ENCODE peak calls at places on chromosomes 2 and 18, in ten cellular contexts. R is adrenal gland; Z is globus pallidus; K is left ventricle myocardium inferior; E is GM12865; Y is NCI-H1092 treated with DMSO at 0.1 percent for 48 hours; G is stimulated activated CD4-positive, alpha-beta T cell treated with anti-CD3 and anti-CD28 coated beads, Interleukin-4, amount 100 ng/mL, for 4 hours; C is GM10248; V is T-cell; H is activated naive CD8-positive, alpha-beta T cell treated with anti-CD3 and anti-CD28 coated beads, Interleukin-2, amount 50 U/mL, for 24 hours. J is an unnamed sample.

GRCh38 chr2:228224410-228224809 is 42.9 kb upstream of the SPHKAP start:
- DNase-seq in R (no peak), Z (no peak), K (no peak), E (no peak), Y (no peak), G (no peak), C (no peak), V (no peak), H (no peak), J (no peak)

GRCh38 chr18:78521744-78522143 is 457.9 kb upstream of the SALL3 start:
- DNase-seq in R (no peak), Z (no peak), K (no peak), E (no peak), Y (no peak), G (no peak), C (no peak), V (no peak), H (no peak), J (no peak)

GRCh38 chr2:50181212-50181611 is 850.7 kb downstream of the NRXN1 start:
- DNase-seq in R (no peak), Z (no peak), K (no peak), E (no peak), Y (no peak), G (no peak), C (no peak), V (no peak), H (no peak), J (peak; percentile 11)

GRCh38 chr2:54416166-54416798 is 39.8 kb upstream of the SPTBN1 start:
- DNase-seq in R (peak; percentile 14), Z (no peak), K (peak; percentile 33), E (no peak), Y (no peak), G (no peak), C (no peak), V (no peak), H (no peak), J (no peak)

GRCh38 chr2:62150597-62151305 is 45.2 kb upstream of the B3GNT2 start:
- DNase-seq in R (no peak), Z (no peak), K (no peak), E (peak; percentile 47), Y (no peak), G (no peak), C (no peak), V (no peak), H (no peak), J (no peak)

GRCh38 chr2:241903121-241904010 is 33.8 kb downstream of the RTP5 start:
- DNase-seq in R (no peak), Z (no peak), K (no peak), E (no peak), Y (no peak), G (no peak), C (no peak), V (no peak), H (no peak), J (no peak)

GRCh38 chr2:145724499-145724898 is 1204.6 kb upstream of the ZEB2 start:
- DNase-seq in R (no peak), Z (no peak), K (no peak), E (no peak), Y (no peak), G (no peak), C (no peak), V (no peak), H (no peak), J (no peak)

GRCh38 chr18:59056706-59057492 is 82.8 kb upstream of the SEC11C start:
- DNase-seq in R (peak; percentile 44), Z (peak; percentile 63), K (peak; percentile 59), E (peak; percentile 77), Y (peak; percentile 80), G (no peak), C (peak; percentile 35), V (peak; percentile 27), H (peak; percentile 58), J (peak; percentile 35)

GRCh38 chr18:64273724-64274123 is 124.8 kb upstream of the LINC00305 start:
- DNase-seq in R (no peak), Z (no peak), K (no peak), E (no peak), Y (no peak), G (no peak), C (no peak), V (no peak), H (no peak), J (no peak)

GRCh38 chr2:152822669-152823068 is 104.2 kb downstream of the ARL6IP6 start:
- DNase-seq in R (no peak), Z (no peak), K (no peak), E (no peak), Y (no peak), G (no peak), C (no peak), V (no peak), H (no peak), J (no peak)